ENCODE peak calls at places on chromosome 12, in five cellular contexts. O is foreskin fibroblast, P is Right ventricle myocardium superior, C is midbrain, D is endothelial cell. T is an unnamed sample.

GRCh38 chr12:65728913-65729793 is 95.1 kb upstream of the HMGA2 start:
- DNase-seq in O (no peak), P (no peak), C (no peak), D (peak; percentile 40), T (no peak)

GRCh38 chr12:11885261-11886038 is 185.3 kb upstream of the BCL2L14 start:
- DNase-seq in O (peak; percentile 25), P (no peak), C (no peak), D (peak; percentile 35), T (no peak)

GRCh38 chr12:78759387-78759786 is 105.2 kb upstream of the SYT1 start:
- DNase-seq in O (peak; percentile 53), P (no peak), C (no peak), D (no peak), T (no peak)

GRCh38 chr12:49892084-49892731 is 11.5 kb downstream of the FAIM2 start:
- DNase-seq in O (no peak), P (no peak), C (no peak), D (no peak), T (no peak)

GRCh38 chr12:132872975-132873421 is 14.4 kb downstream of the CHFR start:
- DNase-seq in O (no peak), P (no peak), C (no peak), D (no peak), T (no peak)

GRCh38 chr12:128578045-128578444 is 245.7 kb downstream of the SLC15A4 start:
- DNase-seq in O (no peak), P (no peak), C (no peak), D (no peak), T (no peak)

GRCh38 chr12:90627180-90627896 is 327.6 kb downstream of the CCER1 start:
- DNase-seq in O (peak; percentile 5), P (no peak), C (no peak), D (no peak), T (no peak)

GRCh38 chr12:109182041-109182839 is 65.9 kb downstream of the ACACB start:
- DNase-seq in O (no peak), P (no peak), C (peak; percentile 29), D (no peak), T (no peak)

GRCh38 chr12:56488041-56488955 is at the start of gene GLS2:
- DNase-seq in O (peak; percentile 67), P (peak; percentile 81), C (peak; percentile 80), D (peak; percentile 45), T (no peak)

GRCh38 chr12:64756371-64756770 is 2.8 kb downstream of the GNS start:
- DNase-seq in O (no peak), P (no peak), C (no peak), D (no peak), T (no peak)

GRCh38 chr12:128818065-128819022 is 5.4 kb downstream of the SLC15A4 start:
- DNase-seq in O (peak; percentile 67), P (no peak), C (no peak), D (no peak), T (no peak)

GRCh38 chr12:19819231-19819630 is 379.9 kb downstream of the AEBP2 start:
- DNase-seq in O (no peak), P (peak; percentile 59), C (no peak), D (no peak), T (no peak)

GRCh38 chr12:20455001-20455706 is 86.8 kb downstream of the PDE3A start:
- DNase-seq in O (no peak), P (no peak), C (no peak), D (no peak), T (no peak)

GRCh38 chr12:124520258-124520657 is 47.2 kb downstream of the NCOR2 start:
- DNase-seq in O (no peak), P (peak; percentile 65), C (no peak), D (no peak), T (no peak)